ENCODE peak calls at places on chromosomes 2 and 18, in eight cellular contexts. G, D, E, C, N, K, X and I are unnamed samples.

GRCh38 chr18:64333584-64333983 is 184.7 kb upstream of the LINC00305 start:
- DNase-seq in X (no peak), G (no peak), N (no peak), C (peak; percentile 67), K (no peak), E (no peak), D (no peak), I (no peak)

GRCh38 chr2:203951366-203951902 is 14.9 kb downstream of the ICOS start:
- DNase-seq in X (no peak), G (no peak), N (peak; percentile 48), C (no peak), D (no peak), K (peak; percentile 46), E (peak; percentile 41), I (no peak)

GRCh38 chr18:59566507-59566906 is 130.7 kb downstream of the CCBE1 start:
- DNase-seq in E (no peak), N (no peak), K (no peak), X (no peak), C (no peak), G (no peak), D (peak; percentile 82), I (no peak)

GRCh38 chr2:234691226-234691600 is 194.3 kb upstream of the ARL4C start:
- DNase-seq in K (no peak), D (no peak), C (no peak), G (no peak), N (no peak), E (no peak), X (no peak), I (no peak)

GRCh38 chr18:50044402-50044801 is 150.5 kb downstream of the MYO5B start:
- DNase-seq in C (no peak), N (no peak), G (no peak), K (no peak), X (no peak), D (no peak), E (no peak), I (no peak)

GRCh38 chr2:224802407-224802806 is 86.2 kb upstream of the CCDC195 start:
- DNase-seq in E (no peak), D (peak; percentile 55), N (no peak), C (no peak), K (no peak), G (no peak), X (no peak), I (no peak)

GRCh38 chr2:175690113-175690716 is 311.9 kb downstream of the LNPK start:
- DNase-seq in G (no peak), N (no peak), E (peak; percentile 47), X (peak; percentile 7), C (peak; percentile 60), K (peak; percentile 23), D (peak; percentile 78), I (no peak)

GRCh38 chr18:22186484-22186971 is 17.1 kb downstream of the GATA6 start:
- DNase-seq in X (no peak), E (no peak), D (no peak), N (no peak), G (no peak), K (no peak), C (no peak), I (no peak)

GRCh38 chr18:49745051-49746014 is 68.0 kb downstream of the ACAA2 start:
- DNase-seq in X (no peak), K (no peak), E (no peak), C (no peak), G (no peak), D (no peak), N (no peak), I (no peak)

GRCh38 chr2:11446733-11447248 is 19.2 kb downstream of the E2F6 start:
- DNase-seq in D (peak; percentile 67), G (peak; percentile 18), E (peak; percentile 63), N (peak; percentile 34), C (peak; percentile 33), K (peak; percentile 58), X (peak; percentile 28), I (no peak)

GRCh38 chr18:2515908-2516625 is 55.2 kb downstream of the METTL4 start:
- DNase-seq in E (peak; percentile 48), C (peak; percentile 100), D (peak; percentile 95), G (no peak), X (no peak), N (no peak), K (peak; percentile 30), I (no peak)

GRCh38 chr2:239168575-239168974 is 232.2 kb downstream of the HDAC4 start:
- DNase-seq in E (no peak), N (no peak), K (no peak), G (no peak), D (no peak), X (no peak), C (no peak), I (no peak)

GRCh38 chr18:48238206-48238605 is 171.0 kb downstream of the ZBTB7C start:
- DNase-seq in N (peak; percentile 63), G (no peak), C (no peak), E (no peak), X (no peak), D (no peak), K (no peak), I (no peak)

GRCh38 chr18:46393961-46394360 is 263.1 kb downstream of the LOXHD1 start:
- DNase-seq in K (no peak), D (no peak), X (no peak), G (no peak), E (no peak), N (no peak), C (no peak), I (no peak)

GRCh38 chr2:133568172-133568571 is at the start of gene NCKAP5:
- DNase-seq in E (no peak), G (no peak), X (no peak), K (no peak), N (no peak), C (no peak), D (peak; percentile 82), I (no peak)

GRCh38 chr2:239247401-239248245 is 153.2 kb downstream of the HDAC4 start:
- DNase-seq in N (no peak), C (no peak), X (no peak), G (no peak), K (no peak), D (no peak), E (peak; percentile 45), I (no peak)